ENCODE peak calls at places on chromosomes 5 and 9, in four cellular contexts. R, T, S and A are unnamed samples.

GRCh38 chr5:37492778-37493555 is 113.8 kb downstream of the WDR70 start:
- DNase-seq in R (no peak), T (no peak), S (no peak), A (no peak)

GRCh38 chr9:127066060-127066774 is 56.2 kb downstream of the ANGPTL2 start:
- DNase-seq in R (no peak), T (no peak), S (no peak), A (no peak)

GRCh38 chr9:37433754-37434435 is 11.4 kb downstream of the GRHPR start:
- DNase-seq in R (no peak), T (no peak), S (no peak), A (no peak)

GRCh38 chr5:152061095-152061494 is 136.4 kb upstream of the GLRA1 start:
- DNase-seq in R (no peak), T (no peak), S (no peak), A (no peak)

GRCh38 chr5:92505145-92505544 is 1075.9 kb downstream of the NR2F1-AS1 start:
- DNase-seq in R (peak; percentile 6), T (no peak), S (no peak), A (no peak)

GRCh38 chr9:76181020-76181641 is 213.1 kb downstream of the RFK start:
- DNase-seq in R (peak; percentile 95), T (peak; percentile 26), S (no peak), A (peak; percentile 48)

GRCh38 chr5:32848681-32849080 is 137.6 kb downstream of the NPR3 start:
- DNase-seq in R (peak; percentile 50), T (no peak), S (no peak), A (no peak)

GRCh38 chr5:81207009-81207408 is 26.1 kb upstream of the CKMT2 start:
- DNase-seq in R (peak; percentile 20), T (no peak), S (no peak), A (no peak)

GRCh38 chr5:78377056-78377717 is 16.8 kb downstream of the SCAMP1 start:
- DNase-seq in R (peak; percentile 18), T (no peak), S (no peak), A (no peak)

GRCh38 chr5:40406426-40407211 is 273.1 kb upstream of the PTGER4 start:
- DNase-seq in R (no peak), T (no peak), S (no peak), A (no peak)

GRCh38 chr5:33205070-33205469 is 235.7 kb upstream of the TARS1 start:
- DNase-seq in R (peak; percentile 49), T (no peak), S (no peak), A (no peak)

GRCh38 chr9:89821081-89821480 is 216.3 kb downstream of the GADD45G start:
- DNase-seq in R (peak; percentile 5), T (no peak), S (no peak), A (no peak)

GRCh38 chr5:87120518-87121314 is 147.0 kb upstream of the RASA1 start:
- DNase-seq in R (peak; percentile 100), T (peak; percentile 85), S (no peak), A (peak; percentile 91)

GRCh38 chr5:56415356-56415765 is 182.2 kb upstream of the ANKRD55 start:
- DNase-seq in R (peak; percentile 21), T (no peak), S (no peak), A (no peak)

GRCh38 chr9:132268725-132269352 is 85.9 kb downstream of the SETX start:
- DNase-seq in R (peak; percentile 3), T (peak; percentile 43), S (peak; percentile 66), A (peak; percentile 46)

GRCh38 chr5:98218838-98219237 is 554.6 kb upstream of the RGMB start:
- DNase-seq in R (no peak), T (no peak), S (no peak), A (no peak)

GRCh38 chr9:73548201-73548600 is 396.5 kb downstream of the ANXA1 start:
- DNase-seq in R (no peak), T (no peak), S (peak; percentile 78), A (no peak)

GRCh38 chr5:124436294-124436693 is 310.1 kb downstream of the ZNF608 start:
- DNase-seq in R (peak; percentile 4), T (no peak), S (no peak), A (no peak)

GRCh38 chr9:119556129-119556875 is 187.1 kb upstream of the BRINP1 start:
- DNase-seq in R (peak; percentile 33), T (no peak), S (peak; percentile 78), A (peak; percentile 74)

GRCh38 chr9:137348781-137349470 is 46.9 kb upstream of the NRARP start:
- DNase-seq in R (no peak), T (no peak), S (no peak), A (no peak)

GRCh38 chr5:81755320-81755719 is 4.4 kb upstream of the SSBP2 start:
- DNase-seq in R (peak; percentile 95), T (peak; percentile 47), S (no peak), A (peak; percentile 88)

GRCh38 chr9:83451308-83451707 is 86.9 kb downstream of the FRMD3 start:
- DNase-seq in R (peak; percentile 2), T (no peak), S (peak; percentile 24), A (no peak)

GRCh38 chr5:125112196-125112595 is 365.8 kb upstream of the ZNF608 start:
- DNase-seq in R (peak; percentile 36), T (no peak), S (no peak), A (no peak)

GRCh38 chr9:96056221-96056620 is 180.7 kb downstream of the ERCC6L2 start:
- DNase-seq in R (no peak), T (no peak), S (no peak), A (no peak)

GRCh38 chr5:132820162-132820754 is 7.2 kb downstream of the SOWAHA start:
- DNase-seq in R (peak; percentile 74), T (peak; percentile 81), S (peak; percentile 74), A (peak; percentile 88)

GRCh38 chr9:112473986-112474385 is 12.6 kb upstream of the KIAA1958 start:
- DNase-seq in R (no peak), T (no peak), S (no peak), A (no peak)

GRCh38 chr9:93122721-93123221 is 11.3 kb downstream of the NINJ1 start:
- DNase-seq in R (no peak), T (no peak), S (peak; percentile 28), A (no peak)

GRCh38 chr9:97853844-97854695 is 1.0 kb downstream of the FOXE1 start:
- DNase-seq in R (peak; percentile 48), T (no peak), S (peak; percentile 80), A (peak; percentile 45)

GRCh38 chr5:82164109-82164956 is 113.8 kb downstream of the RPS23 start:
- DNase-seq in R (peak; percentile 89), T (no peak), S (no peak), A (peak; percentile 39)

GRCh38 chr9:111431684-111432083 is 52.5 kb downstream of the ECPAS start:
- DNase-seq in R (no peak), T (no peak), S (no peak), A (no peak)

GRCh38 chr5:132451387-132451786 is 39.2 kb downstream of the IRF1 start:
- DNase-seq in R (peak; percentile 56), T (no peak), S (no peak), A (peak; percentile 55)

GRCh38 chr9:95124582-95125359 is 192.7 kb downstream of the FANCC start:
- DNase-seq in R (peak; percentile 57), T (no peak), S (no peak), A (no peak)

GRCh38 chr5:132821791-132822190 is 8.7 kb downstream of the SHROOM1 start:
- DNase-seq in R (no peak), T (no peak), S (peak; percentile 51), A (no peak)

GRCh38 chr5:110900829-110901228 is 162.0 kb downstream of the SLC25A46 start:
- DNase-seq in R (peak; percentile 99), T (no peak), S (no peak), A (peak; percentile 78)

GRCh38 chr5:160315968-160316367 is 3.6 kb upstream of the CCNJL start:
- DNase-seq in R (peak; percentile 95), T (peak; percentile 68), S (no peak), A (peak; percentile 87)

GRCh38 chr9:89835676-89836075 is 230.9 kb downstream of the GADD45G start:
- DNase-seq in R (no peak), T (no peak), S (no peak), A (no peak)

GRCh38 chr5:142806769-142807377 is 36.7 kb downstream of the ARHGAP26 start:
- DNase-seq in R (no peak), T (no peak), S (no peak), A (no peak)